ENCODE peak calls at places on chromosomes 5 and 9, in seven cellular contexts. I is left colon, K is stromal cell of bone marrow, Q is GM10248, J is head of caudate nucleus, L is OCI-LY7, Y is DMS 273 treated with DMSO at 0.1 percent for 48 hours. P is an unnamed sample.

GRCh38 chr5:54171645-54172384 is 138.6 kb downstream of the ARL15 start:
- DNase-seq in I (peak; percentile 8), K (no peak), Q (no peak), J (no peak), L (peak; percentile 78), Y (no peak), P (no peak)

GRCh38 chr5:89313804-89314588 is 431.0 kb upstream of the MEF2C start:
- DNase-seq in I (no peak), K (peak; percentile 81), Q (peak; percentile 64), J (no peak), L (peak; percentile 3), Y (peak; percentile 38), P (no peak)

GRCh38 chr5:177553671-177554429 is 513 bp downstream of the FAM193B start:
- DNase-seq in I (peak; percentile 70), K (no peak), Q (peak; percentile 69), J (peak; percentile 55), L (peak; percentile 37), Y (no peak), P (no peak)

GRCh38 chr5:15674716-15675115 is 174.7 kb downstream of the FBXL7 start:
- DNase-seq in I (no peak), K (no peak), Q (no peak), J (no peak), L (no peak), Y (no peak), P (no peak)

GRCh38 chr5:147481857-147482256 is 28.0 kb downstream of the DPYSL3 start:
- DNase-seq in I (no peak), K (peak; percentile 53), Q (peak; percentile 29), J (no peak), L (no peak), Y (no peak), P (no peak)

GRCh38 chr9:7117676-7118561 is 360.1 kb downstream of the KDM4C start:
- DNase-seq in I (no peak), K (peak; percentile 68), Q (peak; percentile 25), J (no peak), L (no peak), Y (no peak), P (no peak)

GRCh38 chr5:177447066-177447610 is 524 bp downstream of the PRR7 start:
- DNase-seq in I (peak; percentile 73), K (no peak), Q (peak; percentile 79), J (peak; percentile 86), L (peak; percentile 65), Y (no peak), P (peak; percentile 75)

GRCh38 chr9:132639322-132639721 is 30.5 kb downstream of the DDX31 start:
- DNase-seq in I (peak; percentile 64), K (no peak), Q (no peak), J (no peak), L (no peak), Y (no peak), P (no peak)

GRCh38 chr9:90219548-90220118 is 423.0 kb downstream of the DIRAS2 start:
- DNase-seq in I (peak; percentile 63), K (no peak), Q (peak; percentile 51), J (no peak), L (peak; percentile 19), Y (no peak), P (no peak)

GRCh38 chr9:118896356-118897000 is 472.8 kb downstream of the BRINP1 start:
- DNase-seq in I (no peak), K (no peak), Q (no peak), J (peak; percentile 9), L (no peak), Y (no peak), P (no peak)

GRCh38 chr5:146048994-146049703 is 56.2 kb downstream of the PLAC8L1 start:
- DNase-seq in I (peak; percentile 56), K (peak; percentile 58), Q (peak; percentile 48), J (peak; percentile 66), L (peak; percentile 23), Y (peak; percentile 16), P (peak; percentile 45)

GRCh38 chr9:90114641-90115040 is 509.8 kb downstream of the GADD45G start:
- DNase-seq in I (no peak), K (no peak), Q (no peak), J (no peak), L (no peak), Y (no peak), P (no peak)

GRCh38 chr5:392431-392988 is 50.5 kb upstream of the EXOC3 start:
- DNase-seq in I (no peak), K (no peak), Q (peak; percentile 88), J (no peak), L (peak; percentile 18), Y (no peak), P (no peak)

GRCh38 chr9:100601216-100601615 is 23.3 kb downstream of the CAVIN4 start:
- DNase-seq in I (peak; percentile 48), K (peak; percentile 29), Q (peak; percentile 42), J (peak; percentile 72), L (peak; percentile 72), Y (peak; percentile 37), P (no peak)

GRCh38 chr5:136722086-136722485 is 356.7 kb upstream of the TRPC7 start:
- DNase-seq in I (no peak), K (no peak), Q (no peak), J (no peak), L (no peak), Y (no peak), P (no peak)

P was measured in putamen.